ENCODE peak calls at places on chromosomes 16 and 17, in seven cellular contexts. Y is heart left ventricle, W is breast epithelium, H is prostate gland, P is HCT116, S is Peyer's patch, G is A549. E is an unnamed sample.

GRCh38 chr17:76365256-76365903 is 11.7 kb upstream of the PRPSAP1 start:
- DNase-seq in Y (no peak), W (no peak), H (no peak), P (peak), S (no peak), G (no peak), E (no peak)

GRCh38 chr17:80577876-80578275 is 33.2 kb downstream of the RPTOR start:
- DNase-seq in Y (no peak), W (no peak), H (no peak), P (no peak), S (no peak), G (no peak), E (no peak)

GRCh38 chr17:2084129-2084765 is 29.3 kb downstream of the HIC1 start:
- DNase-seq in Y (no peak), W (peak), H (no peak), P (no peak), S (peak), G (no peak), E (no peak)

GRCh38 chr16:54817432-54817831 is 113.2 kb upstream of the IRX5 start:
- DNase-seq in Y (no peak), W (no peak), H (no peak), P (no peak), S (no peak), G (peak), E (no peak)

GRCh38 chr17:46771601-46772012 is 46.9 kb downstream of the WNT3 start:
- DNase-seq in Y (no peak), W (no peak), H (no peak), P (no peak), S (no peak), G (no peak), E (peak)

GRCh38 chr16:8167436-8167835 is 422.9 kb downstream of the TMEM114 start:
- DNase-seq in Y (no peak), W (no peak), H (no peak), P (no peak), S (no peak), G (no peak), E (no peak)

GRCh38 chr16:4556112-4556511 is at the start of gene C16orf96:
- DNase-seq in Y (no peak), W (no peak), H (no peak), P (no peak), S (no peak), G (no peak), E (no peak)

GRCh38 chr16:19524356-19524865 is 669 bp downstream of the CCP110 start:
- DNase-seq in Y (no peak), W (no peak), H (no peak), P (no peak), S (no peak), G (peak), E (no peak)

GRCh38 chr17:79658811-79659207 is 48.0 kb upstream of the RBFOX3 start:
- DNase-seq in Y (no peak), W (peak), H (peak), P (peak), S (no peak), G (peak), E (peak)

GRCh38 chr17:60524463-60525346 is 1.3 kb downstream of the APPBP2 start:
- DNase-seq in Y (no peak), W (no peak), H (no peak), P (no peak), S (no peak), G (no peak), E (no peak)

GRCh38 chr16:30458561-30459394 is 13.1 kb upstream of the SEPHS2 start:
- DNase-seq in Y (peak), W (no peak), H (no peak), P (no peak), S (peak), G (no peak), E (no peak)

GRCh38 chr16:83011939-83012338 is 385.2 kb downstream of the CDH13 start:
- DNase-seq in Y (no peak), W (no peak), H (no peak), P (no peak), S (no peak), G (no peak), E (no peak)

GRCh38 chr16:86676216-86676800 is 98.0 kb downstream of the FOXL1 start:
- DNase-seq in Y (no peak), W (no peak), H (no peak), P (peak), S (no peak), G (no peak), E (no peak)

GRCh38 chr16:11624645-11625607 is 38.2 kb upstream of the LITAF start:
- DNase-seq in Y (no peak), W (no peak), H (no peak), P (no peak), S (no peak), G (no peak), E (no peak)

GRCh38 chr17:21357696-21358095 is 18.5 kb upstream of the KCNJ12 start:
- DNase-seq in Y (peak), W (no peak), H (no peak), P (no peak), S (no peak), G (no peak), E (no peak)

GRCh38 chr17:3838206-3838605 is 7.8 kb downstream of the NCBP3 start:
- DNase-seq in Y (no peak), W (no peak), H (no peak), P (peak), S (peak), G (no peak), E (no peak)

GRCh38 chr16:268141-269053 is 7.3 kb downstream of the RGS11 start:
- DNase-seq in Y (no peak), W (no peak), H (peak), P (no peak), S (peak), G (no peak), E (no peak)

GRCh38 chr16:58684001-58684353 is 593 bp downstream of the SLC38A7 start:
- DNase-seq in Y (no peak), W (no peak), H (no peak), P (no peak), S (no peak), G (no peak), E (no peak)

GRCh38 chr16:81873843-81874752 is 95.0 kb downstream of the PLCG2 start:
- DNase-seq in Y (no peak), W (no peak), H (peak), P (peak), S (peak), G (peak), E (no peak)

GRCh38 chr16:79096246-79096645 is 504.3 kb downstream of the MAF start:
- DNase-seq in Y (no peak), W (no peak), H (no peak), P (no peak), S (no peak), G (no peak), E (no peak)

GRCh38 chr17:41695954-41696720 is 7.5 kb downstream of the EIF1 start:
- DNase-seq in Y (no peak), W (no peak), H (no peak), P (peak), S (no peak), G (peak), E (peak)
- TF ChIP-seq POLR2A in Y (no peak), W (no peak), H (no peak), P (no peak), S (no peak), G (no peak), E (no peak)

GRCh38 chr16:23402100-23402499 is 50.9 kb downstream of the COG7 start:
- DNase-seq in Y (no peak), W (no peak), H (no peak), P (no peak), S (no peak), G (no peak), E (no peak)

GRCh38 chr16:23401142-23401541 is 51.8 kb downstream of the COG7 start:
- DNase-seq in Y (no peak), W (no peak), H (no peak), P (no peak), S (no peak), G (no peak), E (no peak)

GRCh38 chr16:23406546-23407240 is 46.3 kb downstream of the COG7 start:
- DNase-seq in Y (no peak), W (no peak), H (no peak), P (no peak), S (no peak), G (no peak), E (no peak)

GRCh38 chr16:23400387-23400930 is 52.5 kb downstream of the COG7 start:
- DNase-seq in Y (no peak), W (peak), H (no peak), P (no peak), S (no peak), G (no peak), E (no peak)

GRCh38 chr16:23403547-23403946 is 49.4 kb downstream of the COG7 start:
- DNase-seq in Y (no peak), W (peak), H (no peak), P (no peak), S (no peak), G (no peak), E (no peak)
- H3K27ac ChIP-seq in Y (no peak), W (no peak), H (no peak), P (no peak), S (no peak), G (no peak), E (no peak)

DNA sequence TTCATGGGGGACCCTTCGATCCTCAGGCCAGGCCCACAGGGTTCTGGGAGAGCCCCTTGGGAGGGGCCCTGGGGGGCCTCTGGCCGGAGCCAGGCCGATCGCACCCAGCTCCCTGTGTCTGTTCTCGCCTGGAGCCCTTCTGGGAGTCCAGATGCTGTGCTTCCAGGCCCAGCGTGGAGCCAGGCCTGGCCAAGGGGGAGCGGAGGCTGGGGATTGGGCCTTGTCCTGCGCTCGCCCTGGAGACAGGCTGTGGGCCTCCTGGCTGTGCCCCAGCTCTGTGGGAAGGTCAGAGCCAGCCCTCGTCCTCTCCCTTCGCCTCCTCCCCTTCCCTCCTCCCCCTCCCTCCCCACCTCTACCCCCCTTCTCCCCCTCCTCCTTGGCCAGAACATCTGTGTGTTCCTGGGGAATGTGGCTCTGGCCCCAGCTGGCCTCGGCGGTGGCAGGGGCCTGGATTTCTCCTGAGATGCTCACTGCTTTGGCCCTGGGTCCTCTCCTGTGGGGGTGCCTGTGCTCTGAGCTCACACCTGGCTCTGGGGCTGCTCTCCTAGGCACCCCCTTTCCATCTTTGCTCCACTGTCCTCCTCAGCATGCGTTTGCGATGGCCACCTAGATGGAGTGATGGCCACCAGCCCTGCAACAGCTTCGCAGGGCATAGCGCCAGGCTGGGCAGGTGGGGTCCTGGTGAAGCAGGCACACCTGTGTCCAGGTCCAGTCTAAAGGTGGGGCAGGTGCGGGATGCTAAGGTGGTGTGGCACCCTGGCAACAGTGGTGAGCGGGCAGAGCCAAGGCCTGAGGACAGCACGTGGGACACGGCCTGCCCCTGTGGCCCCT is 90.6 kb upstream of the CIBAR2 start:
- DNase-seq in Y (peak), W (no peak), H (no peak), P (no peak), S (no peak), G (no peak), E (peak)
- TF ChIP-seq CTCF in Y (no peak), W (no peak), H (no peak), P (no peak), S (no peak), G (no peak), E (no peak)

GRCh38 chr17:62705116-62705515 is 77.6 kb downstream of the MRC2 start:
- DNase-seq in Y (no peak), W (no peak), H (no peak), P (no peak), S (no peak), G (no peak), E (no peak)

GRCh38 chr17:62704381-62704971 is 77.0 kb downstream of the MRC2 start:
- DNase-seq in Y (no peak), W (no peak), H (peak), P (no peak), S (no peak), G (peak), E (peak)

GRCh38 chr17:62702746-62703268 is 75.3 kb downstream of the MRC2 start:
- DNase-seq in Y (peak), W (no peak), H (no peak), P (no peak), S (no peak), G (no peak), E (no peak)

GRCh38 chr17:62703269-62703775 is 75.9 kb downstream of the MRC2 start:
- DNase-seq in Y (peak), W (peak), H (no peak), P (no peak), S (no peak), G (peak), E (peak)

DNA sequence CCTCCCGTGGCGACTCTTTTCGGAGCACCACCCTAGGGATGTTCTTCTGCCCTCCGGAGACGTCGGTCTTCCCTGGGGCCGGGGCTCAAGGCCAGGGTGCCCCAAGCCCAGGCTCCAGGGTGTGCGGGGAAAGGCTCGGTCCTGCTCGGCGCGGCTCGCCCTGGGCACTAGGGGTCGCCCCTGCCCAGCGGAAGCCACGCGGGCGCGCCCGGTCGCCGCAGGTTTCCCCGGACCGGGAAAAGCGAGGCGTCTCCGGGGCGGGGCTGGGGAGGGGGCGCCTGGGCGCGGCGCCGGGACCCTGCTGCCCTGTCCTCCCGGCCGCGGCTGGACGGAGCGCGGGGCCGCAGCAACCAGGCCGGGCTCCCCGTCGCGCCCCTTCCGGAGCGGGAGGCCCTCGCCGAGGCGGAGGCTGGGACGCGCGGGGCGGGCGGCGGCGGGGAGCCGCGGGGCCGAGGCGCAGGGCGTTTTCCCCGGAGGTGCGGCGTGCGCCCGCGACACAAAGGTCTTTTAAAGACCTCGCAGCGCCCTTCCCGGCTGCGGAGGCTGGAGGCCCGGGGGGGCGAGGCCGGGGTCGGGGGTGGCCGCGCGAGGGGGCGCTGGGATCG is 76.4 kb downstream of the MRC2 start:
- DNase-seq in Y (peak), W (peak), H (peak), P (no peak), S (peak), G (peak), E (peak)
- TF ChIP-seq POLR2A in Y (no peak), W (no peak), H (no peak), P (no peak), S (no peak), G (no peak), E (no peak)

E was measured in ovary.